ENCODE peak calls at places on chromosomes 11 and 22, in seven cellular contexts. X is stimulated activated CD4-positive, alpha-beta T cell treated with anti-CD3 and anti-CD28 coated beads, Interleukin-4, amount 100 ng/mL, for 48 hours; M is Kasumi-1; B is CD4-positive, CD25-positive, alpha-beta regulatory T cell; G is BE2C; E is NCI-H510A treated with DMSO at 0.1 percent for 48 hours; Z is endothelial cell. Y is an unnamed sample.

GRCh38 chr22:49543876-49544275 is 283.8 kb downstream of the BRD1 start:
- DNase-seq in G (no peak), X (no peak), Z (no peak), B (no peak), M (no peak), E (no peak), Y (no peak)

GRCh38 chr11:62069961-62070919 is 53.6 kb upstream of the INCENP start:
- DNase-seq in X (no peak), B (no peak), Z (no peak), M (no peak), G (no peak), E (no peak), Y (no peak)

GRCh38 chr11:45528435-45528834 is 137.0 kb downstream of the CHST1 start:
- DNase-seq in G (no peak), B (no peak), X (no peak), Z (no peak), E (no peak), M (no peak), Y (no peak)

GRCh38 chr11:120773501-120774031 is 250.3 kb upstream of the TBCEL start:
- DNase-seq in B (no peak), X (no peak), G (no peak), M (no peak), E (no peak), Z (no peak), Y (no peak)

GRCh38 chr11:107707128-107707760 is 4.6 kb downstream of the SLN start:
- DNase-seq in E (no peak), G (no peak), M (no peak), Z (no peak), B (no peak), X (no peak), Y (no peak)

GRCh38 chr11:5203366-5203765 is 2.9 kb upstream of the OR51V1 start:
- DNase-seq in E (no peak), Z (no peak), M (no peak), B (no peak), X (no peak), G (no peak), Y (no peak)

GRCh38 chr22:47564651-47565050 is 802.2 kb downstream of the TBC1D22A start:
- DNase-seq in G (no peak), E (peak; percentile 51), X (no peak), B (no peak), M (no peak), Z (no peak), Y (no peak)

GRCh38 chr11:123640029-123640428 is 14.4 kb downstream of the SCN3B start:
- DNase-seq in B (no peak), Z (no peak), E (no peak), G (no peak), X (no peak), M (no peak), Y (no peak)

GRCh38 chr11:61325649-61326414 is 7.1 kb downstream of the DDB1 start:
- DNase-seq in M (no peak), B (no peak), G (no peak), E (no peak), Z (no peak), X (no peak), Y (no peak)

GRCh38 chr11:15969701-15970329 is 386.5 kb downstream of the SOX6 start:
- DNase-seq in E (no peak), M (no peak), B (no peak), X (no peak), Z (no peak), G (no peak), Y (no peak)

GRCh38 chr22:32904044-32904443 is 102.5 kb downstream of the TIMP3 start:
- DNase-seq in E (no peak), X (no peak), Z (peak; percentile 35), M (no peak), B (no peak), G (peak; percentile 76), Y (no peak)

GRCh38 chr22:46661221-46661851 is 41.1 kb downstream of the GRAMD4 start:
- DNase-seq in X (peak; percentile 20), Z (no peak), B (peak; percentile 30), M (no peak), G (no peak), E (peak; percentile 78), Y (no peak)

GRCh38 chr11:11583801-11584445 is 37.9 kb downstream of the GALNT18 start:
- DNase-seq in G (no peak), X (no peak), E (no peak), Z (no peak), M (peak; percentile 10), B (no peak), Y (no peak)

GRCh38 chr11:112877561-112877960 is 83.7 kb upstream of the NCAM1 start:
- DNase-seq in B (no peak), E (no peak), M (no peak), X (no peak), G (no peak), Z (no peak), Y (no peak)

Y was measured in progenitor cell of endocrine pancreas.